ENCODE peak calls at places on chromosomes 2 and 18, in nine cellular contexts. K is cardiac fibroblast, O is NCI-H82, F is hippocampal formation, L is breast epithelium, I is K562, R is MCF 10A, Y is H54, B is fibroblast of lung. C is an unnamed sample.

GRCh38 chr2:130844161-130844560 is 7.4 kb downstream of the ARHGEF4 start:
- DNase-seq in K (no peak), O (no peak), F (no peak), L (no peak), I (no peak), R (no peak), Y (no peak), B (no peak), C (no peak)

GRCh38 chr18:24766376-24766775 is 305.9 kb downstream of the HRH4 start:
- DNase-seq in K (peak; percentile 11), O (no peak), F (no peak), L (no peak), I (no peak), R (peak; percentile 45), Y (no peak), B (peak; percentile 6), C (no peak)

GRCh38 chr2:205580591-205580990 is 101.7 kb upstream of the NRP2 start:
- DNase-seq in K (peak; percentile 33), O (no peak), F (no peak), L (no peak), I (no peak), R (no peak), Y (no peak), B (peak; percentile 32), C (no peak)

GRCh38 chr2:86221066-86221684 is 21.9 kb downstream of the MRPL35 start:
- DNase-seq in K (peak; percentile 82), O (peak; percentile 50), F (peak; percentile 21), L (no peak), I (peak; percentile 74), R (peak; percentile 71), Y (peak; percentile 41), B (peak; percentile 58), C (no peak)

GRCh38 chr2:75055307-75055819 is 96.9 kb downstream of the POLE4 start:
- DNase-seq in K (no peak), O (no peak), F (no peak), L (no peak), I (no peak), R (no peak), Y (no peak), B (no peak), C (no peak)

GRCh38 chr18:11322006-11322405 is 172.6 kb upstream of the PIEZO2 start:
- DNase-seq in K (peak; percentile 62), O (no peak), F (no peak), L (no peak), I (no peak), R (no peak), Y (no peak), B (no peak), C (no peak)

GRCh38 chr2:24565537-24565936 is 74.5 kb downstream of the NCOA1 start:
- DNase-seq in K (no peak), O (no peak), F (no peak), L (no peak), I (no peak), R (no peak), Y (no peak), B (no peak), C (no peak)

GRCh38 chr2:145207884-145208283 is 688.0 kb upstream of the ZEB2 start:
- DNase-seq in K (no peak), O (no peak), F (no peak), L (no peak), I (peak; percentile 9), R (no peak), Y (no peak), B (no peak), C (no peak)

GRCh38 chr2:100818606-100819364 is 1.2 kb upstream of the NPAS2 start:
- DNase-seq in K (peak; percentile 92), O (peak; percentile 5), F (no peak), L (peak; percentile 60), I (no peak), R (peak; percentile 51), Y (peak; percentile 58), B (peak; percentile 91), C (no peak)

GRCh38 chr2:198639580-198639979 is 818.2 kb downstream of the SATB2 start:
- DNase-seq in K (no peak), O (no peak), F (no peak), L (no peak), I (no peak), R (no peak), Y (no peak), B (peak; percentile 63), C (no peak)

GRCh38 chr2:96847586-96847985 is 3.8 kb upstream of the ANKRD23 start:
- DNase-seq in K (no peak), O (no peak), F (no peak), L (no peak), I (no peak), R (no peak), Y (no peak), B (no peak), C (no peak)

GRCh38 chr18:44700652-44701051 is 20.0 kb downstream of the SETBP1 start:
- DNase-seq in K (peak; percentile 40), O (no peak), F (peak; percentile 33), L (no peak), I (no peak), R (peak; percentile 38), Y (no peak), B (peak; percentile 56), C (no peak)

GRCh38 chr2:162197095-162197825 is 45.2 kb upstream of the GCG start:
- DNase-seq in K (peak; percentile 75), O (no peak), F (no peak), L (no peak), I (no peak), R (peak; percentile 11), Y (no peak), B (peak; percentile 54), C (no peak)

GRCh38 chr18:61335737-61336555 is 2.7 kb downstream of the CDH20 start:
- DNase-seq in K (no peak), O (no peak), F (peak; percentile 53), L (no peak), I (no peak), R (no peak), Y (no peak), B (no peak), C (no peak)

GRCh38 chr2:130264046-130264445 is 65.8 kb upstream of the TUBA3E start:
- DNase-seq in K (no peak), O (no peak), F (no peak), L (no peak), I (no peak), R (no peak), Y (no peak), B (no peak), C (no peak)

GRCh38 chr2:206392118-206392517 is 51.2 kb upstream of the ADAM23 start:
- DNase-seq in K (peak; percentile 66), O (peak; percentile 60), F (no peak), L (no peak), I (peak; percentile 53), R (peak; percentile 64), Y (peak; percentile 47), B (peak; percentile 56), C (no peak)

GRCh38 chr2:145635706-145636427 is 1115.9 kb upstream of the ZEB2 start:
- DNase-seq in K (no peak), O (no peak), F (no peak), L (no peak), I (no peak), R (no peak), Y (no peak), B (peak; percentile 52), C (no peak)

GRCh38 chr2:214542251-214542650 is 131.4 kb downstream of the VWC2L start:
- DNase-seq in K (peak; percentile 3), O (peak; percentile 54), F (no peak), L (no peak), I (no peak), R (no peak), Y (no peak), B (no peak), C (no peak)

GRCh38 chr18:25052426-25052825 is 299.5 kb downstream of the ZNF521 start:
- DNase-seq in K (no peak), O (no peak), F (no peak), L (no peak), I (no peak), R (no peak), Y (no peak), B (no peak), C (no peak)

GRCh38 chr18:58069721-58070292 is 25.8 kb downstream of the NEDD4L start:
- DNase-seq in K (no peak), O (no peak), F (no peak), L (no peak), I (no peak), R (no peak), Y (no peak), B (no peak), C (no peak)

GRCh38 chr2:23423873-23424680 is 39.1 kb downstream of the KLHL29 start:
- DNase-seq in K (no peak), O (no peak), F (no peak), L (no peak), I (no peak), R (no peak), Y (no peak), B (no peak), C (no peak)

GRCh38 chr2:203804070-203804469 is 63.5 kb upstream of the CTLA4 start:
- DNase-seq in K (peak; percentile 99), O (no peak), F (peak; percentile 24), L (no peak), I (no peak), R (peak; percentile 75), Y (peak; percentile 46), B (peak; percentile 91), C (no peak)

GRCh38 chr2:164839914-164840457 is 1.6 kb downstream of the COBLL1 start:
- DNase-seq in K (peak; percentile 81), O (peak; percentile 53), F (no peak), L (no peak), I (no peak), R (peak; percentile 90), Y (no peak), B (peak; percentile 26), C (no peak)

GRCh38 chr2:88967844-88968243 is 276.4 kb downstream of the RPIA start:
- DNase-seq in K (peak; percentile 3), O (peak; percentile 46), F (no peak), L (no peak), I (peak; percentile 13), R (peak; percentile 64), Y (no peak), B (no peak), C (no peak)

GRCh38 chr18:8798996-8799395 is 93.6 kb downstream of the MTCL1 start:
- DNase-seq in K (no peak), O (peak; percentile 62), F (no peak), L (no peak), I (no peak), R (peak; percentile 20), Y (no peak), B (peak; percentile 18), C (no peak)

C was measured in suprapubic skin.